ENCODE peak calls at places on chromosomes 4 and X, in five cellular contexts. One of them, this sample, is unnamed.
A peak's percentile ranks its signal among the peaks of the same experiment; 100 is the strongest.

GRCh38 chr4:155796031-155796430 is 37.2 kb downstream of the GUCY1B1 start:
- DNase-seq in CD8-positive, alpha-beta T cell: no peak
- DNase-seq in PC-9: no peak
- DNase-seq in substantia nigra: no peak
- DNase-seq in colonic mucosa: no peak
- DNase-seq in this sample: peak; percentile 92

GRCh38 chrX:112844250-112844649 is 3.6 kb upstream of the AMOT start:
- DNase-seq in CD8-positive, alpha-beta T cell: no peak
- DNase-seq in PC-9: peak; percentile 40
- DNase-seq in substantia nigra: no peak
- DNase-seq in colonic mucosa: no peak
- DNase-seq in this sample: no peak

GRCh38 chrX:102959471-102959870 is 22.4 kb downstream of the RAB40AL start:
- DNase-seq in CD8-positive, alpha-beta T cell: no peak
- DNase-seq in PC-9: peak; percentile 47
- DNase-seq in substantia nigra: no peak
- DNase-seq in colonic mucosa: no peak
- DNase-seq in this sample: no peak

GRCh38 chr4:171929907-171930306 is 116.7 kb downstream of the GALNTL6 start:
- DNase-seq in CD8-positive, alpha-beta T cell: no peak
- DNase-seq in PC-9: no peak
- DNase-seq in substantia nigra: no peak
- DNase-seq in colonic mucosa: no peak
- DNase-seq in this sample: no peak

GRCh38 chr4:6241062-6241845 is 28.4 kb upstream of the WFS1 start:
- DNase-seq in CD8-positive, alpha-beta T cell: no peak
- DNase-seq in PC-9: no peak
- DNase-seq in substantia nigra: no peak
- DNase-seq in colonic mucosa: no peak
- DNase-seq in this sample: no peak

GRCh38 chr4:187478292-187479205 is 517.0 kb upstream of the ZFP42 start:
- DNase-seq in CD8-positive, alpha-beta T cell: no peak
- DNase-seq in PC-9: no peak
- DNase-seq in substantia nigra: no peak
- DNase-seq in colonic mucosa: no peak
- DNase-seq in this sample: no peak

GRCh38 chr4:25159837-25160713 is at the start of gene SEPSECS:
- DNase-seq in CD8-positive, alpha-beta T cell: peak; percentile 95
- DNase-seq in PC-9: peak; percentile 93
- DNase-seq in substantia nigra: peak; percentile 93
- DNase-seq in colonic mucosa: peak; percentile 99
- DNase-seq in this sample: peak; percentile 98

GRCh38 chr4:165393704-165394103 is 14.9 kb downstream of the CPE start:
- DNase-seq in CD8-positive, alpha-beta T cell: no peak
- DNase-seq in PC-9: no peak
- DNase-seq in substantia nigra: no peak
- DNase-seq in colonic mucosa: no peak
- DNase-seq in this sample: no peak

GRCh38 chrX:38220024-38220935 is at the start of gene SRPX:
- DNase-seq in CD8-positive, alpha-beta T cell: no peak
- DNase-seq in PC-9: no peak
- DNase-seq in substantia nigra: no peak
- DNase-seq in colonic mucosa: peak; percentile 53
- DNase-seq in this sample: no peak

GRCh38 chr4:46389301-46389761 is 597 bp downstream of the GABRA2 start:
- DNase-seq in CD8-positive, alpha-beta T cell: no peak
- DNase-seq in PC-9: no peak
- DNase-seq in substantia nigra: no peak
- DNase-seq in colonic mucosa: peak; percentile 62
- DNase-seq in this sample: no peak

GRCh38 chrX:21766101-21766500 is 8.2 kb upstream of the SMPX start:
- DNase-seq in CD8-positive, alpha-beta T cell: no peak
- DNase-seq in PC-9: peak; percentile 46
- DNase-seq in substantia nigra: no peak
- DNase-seq in colonic mucosa: no peak
- DNase-seq in this sample: no peak

GRCh38 chr4:114161809-114162208 is 182.4 kb upstream of the ARSJ start:
- DNase-seq in CD8-positive, alpha-beta T cell: no peak
- DNase-seq in PC-9: no peak
- DNase-seq in substantia nigra: no peak
- DNase-seq in colonic mucosa: no peak
- DNase-seq in this sample: no peak

GRCh38 chrX:151346931-151347543 is 50.0 kb upstream of the VMA21 start:
- DNase-seq in CD8-positive, alpha-beta T cell: no peak
- DNase-seq in PC-9: no peak
- DNase-seq in substantia nigra: no peak
- DNase-seq in colonic mucosa: no peak
- DNase-seq in this sample: no peak

GRCh38 chr4:89469930-89470375 is 162.4 kb upstream of the GPRIN3 start:
- DNase-seq in CD8-positive, alpha-beta T cell: no peak
- DNase-seq in PC-9: no peak
- DNase-seq in substantia nigra: no peak
- DNase-seq in colonic mucosa: no peak
- DNase-seq in this sample: no peak

GRCh38 chrX:7286461-7286860 is 138.5 kb upstream of the PUDP start:
- DNase-seq in CD8-positive, alpha-beta T cell: no peak
- DNase-seq in PC-9: no peak
- DNase-seq in substantia nigra: no peak
- DNase-seq in colonic mucosa: no peak
- DNase-seq in this sample: no peak

GRCh38 chr4:142645478-142646108 is 200.5 kb downstream of the INPP4B start:
- DNase-seq in CD8-positive, alpha-beta T cell: no peak
- DNase-seq in PC-9: no peak
- DNase-seq in substantia nigra: no peak
- DNase-seq in colonic mucosa: no peak
- DNase-seq in this sample: no peak

DNA sequence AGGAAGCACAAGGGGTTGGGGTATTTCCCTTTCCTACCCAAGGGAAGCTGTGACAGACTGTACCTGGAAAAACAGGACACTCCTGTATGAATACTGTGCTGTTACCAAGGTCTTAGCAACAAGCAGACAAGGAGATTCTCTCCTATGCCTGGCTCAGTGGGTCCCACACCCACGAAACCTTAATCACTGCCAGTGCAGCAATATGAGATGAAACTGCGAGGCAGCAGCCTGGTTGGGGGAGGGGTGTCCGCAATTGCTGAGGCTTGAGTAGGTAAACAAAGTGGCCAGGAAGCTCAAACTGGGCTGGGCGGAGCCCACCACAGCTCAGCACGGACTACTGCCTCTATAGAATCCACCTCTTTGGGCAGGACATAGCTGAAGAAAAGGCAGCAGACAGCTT is 197.7 kb downstream of the INPP4B start:
- DNase-seq in CD8-positive, alpha-beta T cell: no peak
- DNase-seq in PC-9: no peak
- DNase-seq in substantia nigra: no peak
- DNase-seq in colonic mucosa: no peak
- DNase-seq in this sample: no peak
- H3K27ac ChIP-seq in CD8-positive, alpha-beta T cell: no peak overlapping the region
- H3K27ac ChIP-seq in PC-9: no peak overlapping the region
- H3K27ac ChIP-seq in substantia nigra: no peak overlapping the region
- H3K27ac ChIP-seq in colonic mucosa: no peak overlapping the region
- H3K27ac ChIP-seq in this sample: no peak overlapping the region

DNA sequence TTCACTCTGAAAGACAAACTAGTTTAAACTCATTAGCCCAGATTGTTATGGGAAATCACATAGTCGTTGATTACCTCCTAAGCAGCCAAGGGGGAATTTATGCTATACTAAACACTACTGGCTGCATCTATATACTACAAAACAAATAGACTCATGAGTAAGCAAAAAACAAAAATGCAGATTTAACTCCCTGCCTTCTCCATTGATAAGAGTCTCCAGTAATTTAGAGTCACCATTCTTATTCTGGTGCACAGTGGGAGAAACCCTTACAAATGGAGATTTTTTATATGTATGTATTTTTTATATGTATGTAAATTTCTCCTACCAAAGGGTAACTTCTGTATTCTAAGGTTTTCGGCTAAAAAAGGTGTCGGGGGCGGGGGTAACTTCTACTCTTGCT is 126.6 kb downstream of the PLS3 start:
- DNase-seq in CD8-positive, alpha-beta T cell: no peak
- DNase-seq in PC-9: no peak
- DNase-seq in substantia nigra: no peak
- DNase-seq in colonic mucosa: no peak
- DNase-seq in this sample: no peak
- H3K27ac ChIP-seq in CD8-positive, alpha-beta T cell: no peak overlapping the region
- H3K27ac ChIP-seq in PC-9: no peak overlapping the region
- H3K27ac ChIP-seq in substantia nigra: no peak overlapping the region
- H3K27ac ChIP-seq in colonic mucosa: no peak overlapping the region
- H3K27ac ChIP-seq in this sample: no peak overlapping the region

GRCh38 chr4:48015678-48016077 is 803 bp downstream of the CNGA1 start:
- DNase-seq in CD8-positive, alpha-beta T cell: no peak
- DNase-seq in PC-9: no peak
- DNase-seq in substantia nigra: no peak
- DNase-seq in colonic mucosa: no peak
- DNase-seq in this sample: no peak

GRCh38 chr4:48015216-48015615 is 1.3 kb downstream of the CNGA1 start:
- DNase-seq in CD8-positive, alpha-beta T cell: no peak
- DNase-seq in PC-9: peak; percentile 89
- DNase-seq in substantia nigra: no peak
- DNase-seq in colonic mucosa: no peak
- DNase-seq in this sample: no peak

GRCh38 chr4:48016141-48017107 is at the start of the genes CNGA1 and NIPAL1:
- DNase-seq in CD8-positive, alpha-beta T cell: peak; percentile 69
- DNase-seq in PC-9: peak; percentile 83
- DNase-seq in substantia nigra: peak; percentile 55
- DNase-seq in colonic mucosa: peak; percentile 93
- DNase-seq in this sample: peak; percentile 85

GRCh38 chr4:48018112-48018511 is 1.5 kb downstream of the NIPAL1 start:
- DNase-seq in CD8-positive, alpha-beta T cell: no peak
- DNase-seq in PC-9: no peak
- DNase-seq in substantia nigra: no peak
- DNase-seq in colonic mucosa: no peak
- DNase-seq in this sample: no peak

GRCh38 chr4:48017108-48017527 is 546 bp downstream of the NIPAL1 start:
- DNase-seq in CD8-positive, alpha-beta T cell: peak; percentile 18
- DNase-seq in PC-9: peak; percentile 66
- DNase-seq in substantia nigra: peak; percentile 43
- DNase-seq in colonic mucosa: peak; percentile 63
- DNase-seq in this sample: no peak
- H3K27ac ChIP-seq in CD8-positive, alpha-beta T cell: no peak overlapping the region
- H3K27ac ChIP-seq in PC-9: peak overlapping the region; percentile 93
- H3K27ac ChIP-seq in substantia nigra: no peak overlapping the region
- H3K27ac ChIP-seq in colonic mucosa: peak overlapping the region; percentile 88
- H3K27ac ChIP-seq in this sample: no peak overlapping the region

GRCh38 chr4:154044118-154044517 is 255.2 kb upstream of the SFRP2 start:
- DNase-seq in CD8-positive, alpha-beta T cell: no peak
- DNase-seq in PC-9: peak; percentile 35
- DNase-seq in substantia nigra: no peak
- DNase-seq in colonic mucosa: no peak
- DNase-seq in this sample: no peak

GRCh38 chr4:154045086-154045485 is 256.2 kb upstream of the SFRP2 start:
- DNase-seq in CD8-positive, alpha-beta T cell: no peak
- DNase-seq in PC-9: no peak
- DNase-seq in substantia nigra: no peak
- DNase-seq in colonic mucosa: no peak
- DNase-seq in this sample: no peak

GRCh38 chr4:154049457-154050181 is 260.7 kb upstream of the SFRP2 start:
- DNase-seq in CD8-positive, alpha-beta T cell: no peak
- DNase-seq in PC-9: no peak
- DNase-seq in substantia nigra: no peak
- DNase-seq in colonic mucosa: no peak
- DNase-seq in this sample: peak; percentile 91
- H3K27ac ChIP-seq in CD8-positive, alpha-beta T cell: no peak overlapping the region
- H3K27ac ChIP-seq in PC-9: no peak overlapping the region
- H3K27ac ChIP-seq in substantia nigra: no peak overlapping the region
- H3K27ac ChIP-seq in colonic mucosa: no peak overlapping the region
- H3K27ac ChIP-seq in this sample: peak overlapping the region; percentile 86

GRCh38 chr4:26490111-26490979 is at the start of gene CCKAR:
- DNase-seq in CD8-positive, alpha-beta T cell: no peak
- DNase-seq in PC-9: no peak
- DNase-seq in substantia nigra: no peak
- DNase-seq in colonic mucosa: no peak
- DNase-seq in this sample: no peak
- H3K27ac ChIP-seq in CD8-positive, alpha-beta T cell: no peak within 1 kb of the TSS
- H3K27ac ChIP-seq in PC-9: no peak within 1 kb of the TSS
- H3K27ac ChIP-seq in substantia nigra: no peak within 1 kb of the TSS
- H3K27ac ChIP-seq in colonic mucosa: no peak within 1 kb of the TSS
- H3K27ac ChIP-seq in this sample: no peak within 1 kb of the TSS

GRCh38 chr4:40877081-40877480 is 127.3 kb downstream of the NSUN7 start:
- DNase-seq in CD8-positive, alpha-beta T cell: no peak
- DNase-seq in PC-9: no peak
- DNase-seq in substantia nigra: no peak
- DNase-seq in colonic mucosa: no peak
- DNase-seq in this sample: no peak
- H3K27ac ChIP-seq in CD8-positive, alpha-beta T cell: no peak overlapping the region
- H3K27ac ChIP-seq in PC-9: no peak overlapping the region
- H3K27ac ChIP-seq in substantia nigra: no peak overlapping the region
- H3K27ac ChIP-seq in colonic mucosa: no peak overlapping the region
- H3K27ac ChIP-seq in this sample: no peak overlapping the region

GRCh38 chr4:147173797-147174196 is 228.1 kb upstream of the TTC29 start:
- DNase-seq in CD8-positive, alpha-beta T cell: no peak
- DNase-seq in PC-9: no peak
- DNase-seq in substantia nigra: no peak
- DNase-seq in colonic mucosa: no peak
- DNase-seq in this sample: no peak

GRCh38 chr4:147175460-147176025 is 229.9 kb upstream of the TTC29 start:
- DNase-seq in CD8-positive, alpha-beta T cell: no peak
- DNase-seq in PC-9: no peak
- DNase-seq in substantia nigra: no peak
- DNase-seq in colonic mucosa: no peak
- DNase-seq in this sample: no peak

GRCh38 chr4:147173317-147173716 is 227.7 kb upstream of the TTC29 start:
- DNase-seq in CD8-positive, alpha-beta T cell: no peak
- DNase-seq in PC-9: no peak
- DNase-seq in substantia nigra: no peak
- DNase-seq in colonic mucosa: no peak
- DNase-seq in this sample: no peak

GRCh38 chr4:147174561-147174960 is 228.9 kb upstream of the TTC29 start:
- DNase-seq in CD8-positive, alpha-beta T cell: no peak
- DNase-seq in PC-9: no peak
- DNase-seq in substantia nigra: no peak
- DNase-seq in colonic mucosa: no peak
- DNase-seq in this sample: no peak
- H3K27ac ChIP-seq in CD8-positive, alpha-beta T cell: no peak overlapping the region
- H3K27ac ChIP-seq in PC-9: no peak overlapping the region
- H3K27ac ChIP-seq in substantia nigra: no peak overlapping the region
- H3K27ac ChIP-seq in colonic mucosa: no peak overlapping the region
- H3K27ac ChIP-seq in this sample: no peak overlapping the region

This sample was measured in Karpas-422.